ENCODE peak calls at places on chromosomes 12 and 14, in ten cellular contexts. B, Z, G, K, A, H, E, S, V and D are unnamed samples.

GRCh38 chr12:69698054-69698453 is 1.0 kb downstream of the BEST3 start:
- DNase-seq in B (no peak), Z (no peak), G (no peak), K (no peak), A (no peak), H (no peak), E (no peak), S (no peak), V (no peak), D (no peak)

GRCh38 chr12:46891306-46891705 is 65.5 kb upstream of the SLC38A4 start:
- DNase-seq in B (no peak), Z (no peak), G (no peak), K (no peak), A (no peak), H (no peak), E (peak; percentile 28), S (no peak), V (no peak), D (no peak)

GRCh38 chr12:121087467-121088207 is 45.0 kb upstream of the P2RX7 start:
- DNase-seq in B (peak; percentile 26), Z (no peak), G (no peak), K (no peak), A (no peak), H (no peak), E (no peak), S (no peak), V (no peak), D (no peak)

GRCh38 chr14:74611672-74612345 is at the start of gene LTBP2:
- DNase-seq in B (no peak), Z (no peak), G (no peak), K (peak; percentile 11), A (no peak), H (peak; percentile 32), E (peak; percentile 71), S (no peak), V (no peak), D (peak; percentile 86)

GRCh38 chr14:29061702-29062101 is 295.1 kb downstream of the FOXG1 start:
- DNase-seq in B (no peak), Z (no peak), G (no peak), K (no peak), A (no peak), H (no peak), E (no peak), S (no peak), V (no peak), D (no peak)

GRCh38 chr14:52706286-52706685 is 714 bp upstream of the PSMC6 start:
- DNase-seq in B (peak; percentile 38), Z (peak; percentile 4), G (no peak), K (peak; percentile 35), A (no peak), H (peak; percentile 59), E (peak; percentile 35), S (no peak), V (no peak), D (no peak)

GRCh38 chr14:21106506-21107359 is 5.9 kb downstream of the TMEM253 start:
- DNase-seq in B (peak; percentile 85), Z (peak; percentile 70), G (peak; percentile 35), K (peak; percentile 61), A (peak; percentile 53), H (peak; percentile 83), E (peak; percentile 85), S (peak; percentile 89), V (peak; percentile 91), D (peak; percentile 91)

GRCh38 chr12:109655578-109655977 is 58.0 kb upstream of the FAM222A start:
- DNase-seq in B (no peak), Z (no peak), G (no peak), K (no peak), A (no peak), H (no peak), E (no peak), S (no peak), V (no peak), D (no peak)

GRCh38 chr12:42893802-42894201 is 304.3 kb upstream of the PRICKLE1 start:
- DNase-seq in B (no peak), Z (no peak), G (no peak), K (no peak), A (no peak), H (no peak), E (no peak), S (no peak), V (no peak), D (no peak)

GRCh38 chr14:105711841-105712460 is 185.6 kb downstream of the TMEM121 start:
- DNase-seq in B (no peak), Z (no peak), G (no peak), K (no peak), A (no peak), H (no peak), E (no peak), S (no peak), V (peak; percentile 71), D (no peak)